ENCODE peak calls at places on chromosomes 6 and 20, in ten cellular contexts. Q is AG04450, F is choroid plexus epithelial cell, N is PC-3, T is astrocyte, X is AG10803, V is GM06990, K is psoas muscle, S is endothelial cell of umbilical vein, R is body of pancreas. G is an unnamed sample.

GRCh38 chr20:5918856-5919633 is 31.3 kb downstream of the TRMT6 start:
- DNase-seq in Q (no peak), F (peak), N (peak), T (peak), X (peak), V (no peak), K (no peak), S (peak), R (no peak), G (peak)

GRCh38 chr20:4443016-4443415 is 278.7 kb upstream of the PRND start:
- DNase-seq in Q (no peak), F (no peak), N (peak), T (no peak), X (no peak), V (no peak), K (no peak), S (no peak), R (no peak), G (no peak)

GRCh38 chr20:48769111-48769879 is 58.5 kb downstream of the PREX1 start:
- DNase-seq in Q (no peak), F (no peak), N (no peak), T (peak), X (no peak), V (peak), K (no peak), S (no peak), R (no peak), G (peak)

GRCh38 chr6:35521235-35521634 is 8.5 kb upstream of the TULP1 start:
- DNase-seq in Q (no peak), F (no peak), N (no peak), T (no peak), X (no peak), V (no peak), K (no peak), S (no peak), R (no peak), G (no peak)

GRCh38 chr20:6121504-6121903 is 1.3 kb downstream of the FERMT1 start:
- DNase-seq in Q (no peak), F (no peak), N (peak), T (no peak), X (no peak), V (no peak), K (no peak), S (no peak), R (no peak), G (no peak)

GRCh38 chr6:110185879-110186278 is 5.7 kb downstream of the CDC40 start:
- DNase-seq in Q (no peak), F (no peak), N (no peak), T (no peak), X (no peak), V (no peak), K (no peak), S (no peak), R (no peak), G (no peak)

GRCh38 chr6:1787894-1788293 is 178.2 kb downstream of the FOXC1 start:
- DNase-seq in Q (no peak), F (peak), N (no peak), T (peak), X (peak), V (no peak), K (no peak), S (peak), R (peak), G (no peak)

GRCh38 chr20:56380375-56380774 is 11.6 kb downstream of the AURKA start:
- DNase-seq in Q (peak), F (peak), N (no peak), T (peak), X (no peak), V (no peak), K (no peak), S (peak), R (no peak), G (peak)

GRCh38 chr6:146948790-146949342 is 255.4 kb upstream of the STXBP5 start:
- DNase-seq in Q (no peak), F (no peak), N (no peak), T (no peak), X (peak), V (no peak), K (no peak), S (no peak), R (no peak), G (peak)

DNA sequence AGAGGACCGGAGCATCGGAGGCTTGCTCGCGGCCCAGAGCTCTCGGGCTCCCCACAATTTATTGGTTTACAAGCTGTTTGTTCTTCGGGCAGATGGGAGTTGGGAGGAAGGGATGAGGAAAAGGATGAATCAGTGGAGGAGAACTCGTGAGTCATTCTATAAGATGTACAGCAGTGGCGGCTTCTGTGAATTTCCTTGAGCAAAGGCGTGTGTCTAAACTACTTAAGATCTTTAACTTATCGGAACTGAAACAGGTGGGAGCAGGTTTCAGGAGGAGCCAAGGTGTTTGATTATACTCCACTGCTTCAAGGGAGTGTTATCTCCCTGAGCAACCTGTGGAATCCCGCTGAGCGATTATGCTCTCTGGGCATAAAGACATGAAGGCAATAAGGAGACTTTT is 50.5 kb upstream of the IBTK start:
- DNase-seq in Q (peak), F (peak), N (peak), T (peak), X (no peak), V (no peak), K (no peak), S (no peak), R (no peak), G (peak)
- H3K4me3 ChIP-seq in Q (no peak), F (no peak), N (peak), T (no peak), X (no peak), V (no peak), K (no peak), S (no peak), R (no peak), G (no peak)

GRCh38 chr6:133240511-133241087 is 558 bp upstream of the EYA4 start:
- DNase-seq in Q (no peak), F (peak), N (peak), T (peak), X (no peak), V (no peak), K (peak), S (no peak), R (no peak), G (no peak)
- TF ChIP-seq CTCF in Q (peak), F (peak), N (peak), T (no peak), X (no peak), V (no peak), K (peak), S (no peak), R (no peak), G (no peak)

GRCh38 chr6:6746334-6746969 is 157.9 kb downstream of the LY86 start:
- DNase-seq in Q (no peak), F (no peak), N (no peak), T (peak), X (no peak), V (no peak), K (peak), S (no peak), R (no peak), G (no peak)
- H3K4me3 ChIP-seq in Q (no peak), F (no peak), N (no peak), T (no peak), X (no peak), V (no peak), K (peak), S (no peak), R (no peak), G (no peak)

GRCh38 chr6:29426654-29427053 is 11.9 kb downstream of the OR12D1 start:
- DNase-seq in Q (no peak), F (no peak), N (peak), T (no peak), X (no peak), V (no peak), K (no peak), S (no peak), R (no peak), G (no peak)
- TF ChIP-seq CTCF in Q (no peak), F (no peak), N (peak), T (no peak), X (no peak), V (no peak), K (no peak), S (no peak), R (no peak), G (no peak)

GRCh38 chr20:31860431-31861345 is 9.6 kb downstream of the DUSP15 start:
- DNase-seq in Q (no peak), F (no peak), N (peak), T (no peak), X (no peak), V (no peak), K (peak), S (no peak), R (peak), G (peak)

GRCh38 chr20:31857861-31858835 is 12.2 kb downstream of the DUSP15 start:
- DNase-seq in Q (no peak), F (no peak), N (no peak), T (no peak), X (no peak), V (peak), K (peak), S (no peak), R (no peak), G (no peak)

GRCh38 chr20:31861346-31862156 is 8.8 kb downstream of the DUSP15 start:
- DNase-seq in Q (no peak), F (peak), N (peak), T (no peak), X (peak), V (peak), K (peak), S (peak), R (peak), G (peak)

GRCh38 chr20:31859266-31859997 is 10.9 kb downstream of the DUSP15 start:
- DNase-seq in Q (no peak), F (no peak), N (no peak), T (no peak), X (no peak), V (no peak), K (peak), S (no peak), R (no peak), G (no peak)

DNA sequence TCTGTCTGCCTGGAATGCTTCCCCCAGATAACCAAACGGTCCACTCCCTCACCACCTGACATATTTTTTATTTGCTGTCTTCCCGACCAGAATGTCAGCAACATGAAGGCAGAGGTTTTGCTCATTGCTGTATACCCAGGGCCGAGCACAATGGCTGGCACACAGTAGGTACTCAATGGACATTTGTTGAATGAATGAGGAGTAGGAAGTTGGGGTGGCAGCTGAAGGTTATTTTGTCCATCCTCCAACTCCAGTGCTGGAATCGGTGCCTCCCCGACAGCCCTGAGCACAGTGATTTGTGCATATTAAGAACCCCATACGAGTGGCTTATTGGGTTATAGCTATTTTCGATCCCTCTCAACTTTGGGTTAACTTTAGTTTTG is 10.3 kb downstream of the DUSP15 start:
- DNase-seq in Q (no peak), F (no peak), N (no peak), T (no peak), X (no peak), V (no peak), K (no peak), S (no peak), R (no peak), G (no peak)
- H3K4me3 ChIP-seq in Q (no peak), F (no peak), N (no peak), T (no peak), X (no peak), V (no peak), K (no peak), S (no peak), R (no peak), G (no peak)

GRCh38 chr6:168192195-168192900 is 113.3 kb upstream of the FRMD1 start:
- DNase-seq in Q (no peak), F (no peak), N (no peak), T (no peak), X (no peak), V (no peak), K (no peak), S (no peak), R (no peak), G (no peak)
- TF ChIP-seq CTCF in Q (no peak), F (no peak), N (no peak), T (no peak), X (no peak), V (no peak), K (no peak), S (no peak), R (no peak), G (no peak)

GRCh38 chr6:70954750-70955149 is 2.1 kb downstream of the B3GAT2 start:
- DNase-seq in Q (no peak), F (no peak), N (no peak), T (no peak), X (no peak), V (peak), K (no peak), S (no peak), R (no peak), G (no peak)

GRCh38 chr6:70957284-70957617 is 391 bp upstream of the B3GAT2 start:
- DNase-seq in Q (no peak), F (peak), N (no peak), T (no peak), X (no peak), V (no peak), K (no peak), S (no peak), R (no peak), G (no peak)

GRCh38 chr6:70955441-70956190 is 1.2 kb downstream of the B3GAT2 start:
- DNase-seq in Q (peak), F (peak), N (peak), T (peak), X (peak), V (peak), K (peak), S (peak), R (peak), G (peak)

GRCh38 chr6:70956451-70957283 is at the start of gene B3GAT2:
- DNase-seq in Q (no peak), F (peak), N (no peak), T (peak), X (peak), V (peak), K (no peak), S (peak), R (peak), G (peak)

GRCh38 chr6:70956191-70956450 is 739 bp downstream of the B3GAT2 start:
- DNase-seq in Q (no peak), F (no peak), N (no peak), T (no peak), X (no peak), V (no peak), K (no peak), S (no peak), R (no peak), G (no peak)
- H3K4me3 ChIP-seq in Q (peak), F (peak), N (peak), T (peak), X (peak), V (peak), K (peak), S (peak), R (peak), G (peak)